ENCODE peak calls at places on chromosomes 6 and 20, in eight cellular contexts. D is H1; B is activated CD4-positive, alpha-beta T cell treated with anti-CD3 and anti-CD28 coated beads for 1 hour; E is mucosa of gallbladder; Z is C1 segment of cervical spinal cord; C is endodermal cell; X is WTC11; N is NCI-H2029. L is an unnamed sample.

GRCh38 chr20:45317826-45318225 is 9.7 kb upstream of the MATN4 start:
- DNase-seq in Z (no peak), N (no peak), X (no peak), E (no peak), B (no peak), D (no peak), C (no peak), L (no peak)

GRCh38 chr6:169811521-169812256 is 60.3 kb downstream of the ERMARD start:
- DNase-seq in X (no peak), D (no peak), Z (no peak), C (peak), N (no peak), B (no peak), E (no peak), L (no peak)

GRCh38 chr20:35134900-35135299 is 12.2 kb downstream of the EDEM2 start:
- DNase-seq in D (no peak), N (no peak), Z (no peak), E (no peak), B (no peak), X (no peak), C (no peak), L (no peak)

GRCh38 chr20:2806351-2806701 is 5.9 kb upstream of the CPXM1 start:
- DNase-seq in E (no peak), N (no peak), Z (no peak), B (no peak), X (no peak), D (no peak), C (no peak), L (no peak)

GRCh38 chr20:6058684-6059295 is 4.9 kb upstream of the LRRN4 start:
- DNase-seq in B (no peak), X (no peak), N (peak), D (no peak), Z (no peak), E (peak), C (peak), L (no peak)

GRCh38 chr6:127464881-127465459 is 5.8 kb upstream of the KIAA0408 start:
- DNase-seq in D (peak), X (peak), N (peak), Z (peak), B (peak), E (peak), C (peak), L (no peak)

GRCh38 chr6:52351879-52352238 is 10.1 kb upstream of the PAQR8 start:
- DNase-seq in Z (no peak), B (no peak), E (no peak), D (no peak), N (no peak), C (no peak), X (no peak), L (no peak)

GRCh38 chr6:89954721-89955148 is 60.5 kb downstream of the GJA10 start:
- DNase-seq in Z (no peak), N (no peak), D (no peak), X (no peak), E (no peak), B (no peak), C (no peak), L (no peak)

GRCh38 chr6:18746727-18747126 is 359.6 kb downstream of the RNF144B start:
- DNase-seq in B (no peak), E (no peak), D (no peak), N (no peak), C (no peak), Z (no peak), X (no peak), L (no peak)

GRCh38 chr20:63224272-63225081 is 8.5 kb upstream of the YTHDF1 start:
- DNase-seq in B (no peak), D (no peak), X (no peak), C (peak), N (peak), E (no peak), Z (peak), L (no peak)

GRCh38 chr6:169095153-169095552 is 158.5 kb downstream of the THBS2 start:
- DNase-seq in D (no peak), X (no peak), E (no peak), C (no peak), N (no peak), Z (no peak), B (no peak), L (no peak)

GRCh38 chr6:56843476-56844349 is 111.2 kb upstream of the BEND6 start:
- DNase-seq in C (peak), B (peak), E (peak), N (no peak), Z (peak), X (peak), D (peak), L (peak)

GRCh38 chr6:148304976-148305375 is 37.7 kb upstream of the SASH1 start:
- DNase-seq in C (no peak), Z (no peak), B (no peak), D (no peak), N (no peak), X (no peak), E (no peak), L (no peak)

GRCh38 chr6:42294759-42295158 is 77.1 kb upstream of the MRPS10 start:
- DNase-seq in D (no peak), E (peak), X (no peak), C (no peak), Z (no peak), N (no peak), B (no peak), L (no peak)

GRCh38 chr6:41449399-41450245 is 96.6 kb upstream of the FOXP4 start:
- DNase-seq in X (no peak), N (peak), C (peak), Z (no peak), D (no peak), B (no peak), E (peak), L (no peak)

GRCh38 chr6:136696783-136697364 is 95.4 kb downstream of the MAP3K5 start:
- DNase-seq in B (no peak), X (no peak), Z (no peak), C (no peak), D (no peak), E (no peak), N (no peak), L (no peak)

GRCh38 chr6:22041797-22042489 is 254.9 kb downstream of the PRL start:
- DNase-seq in D (no peak), Z (no peak), N (no peak), E (no peak), X (no peak), B (no peak), C (no peak), L (no peak)

GRCh38 chr20:2713285-2713684 is 20.7 kb downstream of the EBF4 start:
- DNase-seq in N (no peak), C (peak), Z (no peak), B (no peak), D (no peak), E (no peak), X (no peak), L (no peak)

GRCh38 chr6:18302561-18303439 is 38.5 kb upstream of the DEK start:
- DNase-seq in X (no peak), Z (no peak), B (no peak), C (peak), D (no peak), N (no peak), E (no peak), L (no peak)

GRCh38 chr6:16206595-16207037 is 31.8 kb upstream of the GMPR start:
- DNase-seq in Z (no peak), E (peak), C (peak), X (peak), N (peak), D (peak), B (no peak), L (no peak)

GRCh38 chr20:14712302-14712739 is 374.9 kb upstream of the FLRT3 start:
- DNase-seq in N (no peak), B (no peak), X (no peak), Z (no peak), D (no peak), E (peak), C (no peak), L (no peak)

GRCh38 chr6:167742719-167743303 is 83.9 kb upstream of the AFDN start:
- DNase-seq in B (no peak), E (no peak), Z (no peak), D (no peak), C (peak), X (no peak), N (no peak), L (peak)

GRCh38 chr6:6841571-6841970 is 253.1 kb downstream of the LY86 start:
- DNase-seq in C (no peak), D (no peak), Z (no peak), X (no peak), B (no peak), N (no peak), E (no peak), L (no peak)

GRCh38 chr20:7031222-7031621 is 263.7 kb downstream of the BMP2 start:
- DNase-seq in C (no peak), X (no peak), Z (no peak), D (no peak), N (no peak), E (no peak), B (no peak), L (no peak)